ENCODE peak calls at places on chromosomes 11 and 22, in four cellular contexts. H, Z, O and B are unnamed samples. For H3K4me1, the result is how much of the 10 kb centered on the place peaks cover.

GRCh38 chr11:64870176-64870892 is 8.1 kb downstream of the EHD1 start:
- DNase-seq in Z (peak), O (no peak), H (no peak), B (peak)

GRCh38 chr11:116445108-116446047 is 327.4 kb downstream of the BUD13 start:
- DNase-seq in Z (no peak), H (peak), O (peak), B (peak)

GRCh38 chr11:6251990-6252473 is 7.6 kb upstream of the CCKBR start:
- DNase-seq in H (no peak), O (no peak), Z (peak), B (no peak)

GRCh38 chr22:20952544-20953341 is 14.3 kb upstream of the AIFM3 start:
- DNase-seq in Z (no peak), H (no peak), O (no peak), B (no peak)

GRCh38 chr11:47551086-47551485 is 1.8 kb downstream of the CELF1 start:
- DNase-seq in H (no peak), O (no peak), Z (peak), B (peak)

GRCh38 chr11:57318178-57318577 is 6.6 kb downstream of the TNKS1BP1 start:
- DNase-seq in O (no peak), H (no peak), Z (peak), B (peak)

GRCh38 chr11:117546431-117547160 is 218.9 kb downstream of the CEP164 start:
- DNase-seq in Z (no peak), H (no peak), O (no peak), B (no peak)

GRCh38 chr11:26158251-26158650 is 173.7 kb upstream of the ANO3 start:
- DNase-seq in Z (no peak), H (no peak), O (no peak), B (no peak)

GRCh38 chr11:81359476-81359875 is 1374.2 kb downstream of the FAM181B start:
- DNase-seq in O (no peak), Z (no peak), H (no peak), B (peak)

GRCh38 chr11:108289699-108290098 is 66.8 kb downstream of the ATM start:
- DNase-seq in Z (no peak), O (no peak), H (no peak), B (no peak)

GRCh38 chr11:82719316-82719715 is 14.3 kb downstream of the FAM181B start:
- DNase-seq in H (no peak), O (no peak), Z (no peak), B (peak)

GRCh38 chr11:118439656-118440055 is 3.4 kb downstream of the KMT2A start:
- DNase-seq in O (no peak), Z (no peak), H (no peak), B (no peak)

GRCh38 chr11:65915821-65916251 is 3.0 kb downstream of the C11orf68 start:
- DNase-seq in Z (peak), O (no peak), H (no peak), B (peak)

GRCh38 chr11:103863497-103863896 is 172.9 kb upstream of the DDI1 start:
- DNase-seq in O (no peak), Z (peak), H (no peak), B (no peak)

GRCh38 chr11:105862736-105863367 is 159.2 kb downstream of the MSANTD4 start:
- DNase-seq in Z (peak), H (peak), O (no peak), B (peak)

GRCh38 chr11:110373061-110373702 is 56.6 kb upstream of the FDX1 start:
- DNase-seq in O (no peak), Z (peak), H (no peak), B (no peak)

GRCh38 chr11:130912552-130912951 is 3.7 kb downstream of the SNX19 start:
- DNase-seq in O (no peak), Z (no peak), H (no peak), B (no peak)

GRCh38 chr11:30717621-30718020 is 131.5 kb upstream of the MPPED2 start:
- DNase-seq in O (no peak), H (no peak), Z (no peak), B (no peak)

GRCh38 chr11:118884613-118885274 is 1.1 kb downstream of the CXCR5 start:
- DNase-seq in H (no peak), Z (no peak), O (no peak), B (peak)

GRCh38 chr22:39522567-39523300 is 2.4 kb downstream of the ATF4 start:
- DNase-seq in H (no peak), Z (peak), O (no peak), B (no peak)

GRCh38 chr22:39526736-39527171 is 5.8 kb downstream of the RPS19BP1 start:
- DNase-seq in Z (no peak), H (no peak), O (no peak), B (peak)

GRCh38 chr22:39525658-39525975 is 5.3 kb downstream of the ATF4 start:
- DNase-seq in O (no peak), Z (no peak), H (no peak), B (no peak)

GRCh38 chr22:39524753-39525657 is 4.6 kb downstream of the ATF4 start:
- DNase-seq in H (no peak), O (no peak), Z (no peak), B (no peak)

DNA sequence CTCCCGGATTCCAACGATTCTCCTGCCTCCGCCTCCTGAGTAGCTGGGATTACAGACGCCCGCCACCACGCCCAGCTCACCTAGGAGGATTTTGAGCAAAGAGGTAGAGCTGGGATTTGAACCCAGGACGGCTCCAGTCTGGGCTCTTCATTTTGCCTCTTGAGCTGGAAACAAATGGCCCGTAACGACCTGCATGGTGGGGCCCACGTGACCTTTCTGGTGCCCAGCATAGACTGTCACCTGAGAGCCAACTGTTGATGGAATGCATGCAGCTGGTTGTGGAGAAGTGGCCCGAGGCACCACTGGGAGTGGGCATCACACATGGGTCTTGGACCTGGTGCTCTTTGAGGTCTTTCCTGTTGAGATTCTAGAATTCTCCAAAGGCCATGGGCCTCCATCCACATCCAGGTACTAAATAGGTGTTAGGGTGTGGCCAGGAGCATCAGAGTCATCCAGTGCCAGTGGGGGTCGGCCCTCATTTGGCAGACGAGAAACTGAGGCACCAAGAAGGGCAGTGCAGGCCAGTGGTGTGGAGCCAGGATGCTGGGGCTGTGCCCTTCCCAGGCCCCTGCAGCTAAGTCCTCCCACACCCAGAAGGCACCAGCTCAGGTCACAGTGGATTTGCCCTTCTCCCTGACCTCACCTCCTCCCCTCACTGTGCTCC is 3.9 kb downstream of the ATF4 start:
- DNase-seq in Z (no peak), O (no peak), H (no peak), B (no peak)
- H3K4me1 ChIP-seq in Z (under half), O (under half), H (under half), B (under half)

GRCh38 chr11:128841461-128842072 is 25.5 kb downstream of the KCNJ1 start:
- DNase-seq in O (no peak), H (no peak), Z (no peak), B (no peak)
- H3K23ac ChIP-seq in O (no peak), H (no peak), Z (no peak), B (no peak)

DNA sequence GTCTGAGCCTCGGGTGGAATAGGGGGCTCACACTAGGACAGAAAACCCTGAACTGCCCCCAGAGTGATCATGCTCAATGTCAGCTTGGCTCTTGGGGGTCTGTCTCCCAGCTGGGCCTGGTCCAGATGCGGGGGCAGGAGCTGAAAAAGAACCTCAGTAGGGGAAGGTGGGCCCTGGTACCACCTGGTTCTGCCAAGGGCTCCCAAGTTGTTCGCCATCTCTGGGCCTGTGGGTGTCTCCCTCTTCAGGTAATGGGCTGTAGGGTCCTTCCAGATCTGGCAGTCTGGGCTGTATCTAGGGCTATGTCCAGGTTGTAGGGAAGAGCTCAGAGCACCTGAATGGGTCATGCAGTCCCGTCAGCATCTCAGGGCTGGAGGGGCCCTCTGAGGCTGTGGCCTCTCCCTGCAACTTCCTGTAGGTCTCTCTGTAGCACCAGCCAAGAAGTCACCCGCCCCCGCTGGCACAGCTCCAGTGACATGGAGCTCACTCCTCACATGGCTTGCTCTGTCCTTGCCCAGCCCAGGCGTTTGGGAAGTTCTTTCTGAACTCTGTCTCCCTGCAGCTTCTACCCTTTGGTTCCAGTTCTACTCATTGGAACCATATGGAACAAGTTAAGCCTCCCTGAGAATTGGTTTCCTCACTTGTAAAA is 33.0 kb upstream of the SOX10 start:
- DNase-seq in O (no peak), Z (peak), H (no peak), B (no peak)
- H3K4me3 ChIP-seq in O (no peak), Z (no peak), H (no peak), B (no peak)

DNA sequence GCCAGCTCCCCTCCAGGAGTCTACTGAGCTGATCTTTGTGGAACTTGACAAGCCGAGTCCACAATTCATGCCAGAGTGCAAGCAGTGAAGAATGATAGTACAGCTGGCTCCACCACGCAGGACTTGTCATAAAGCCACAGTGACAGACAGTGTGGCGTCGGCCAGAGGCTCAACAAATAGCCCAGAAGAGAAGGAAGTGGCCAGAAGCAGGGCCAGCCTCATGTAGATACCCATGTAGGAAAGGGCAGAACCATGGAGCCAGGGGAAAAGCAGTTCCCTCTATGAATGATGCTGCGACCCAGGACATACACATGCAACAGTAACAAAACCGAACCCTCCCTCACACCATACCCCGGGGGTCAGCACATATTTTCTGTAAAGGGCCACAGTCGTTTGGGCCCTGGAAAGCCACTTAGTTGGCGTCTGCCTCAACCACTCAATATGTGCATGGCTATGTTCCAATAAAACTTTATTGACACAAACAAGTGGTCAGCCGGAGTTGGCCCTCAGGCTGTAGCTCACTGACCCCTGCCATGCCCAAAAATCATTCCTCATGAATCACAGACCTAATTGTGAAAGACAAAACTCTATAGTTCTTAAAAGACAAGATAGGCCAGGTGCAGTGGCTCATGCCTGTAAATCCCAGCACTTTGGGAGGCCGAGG is 161.4 kb downstream of the BRD1 start:
- DNase-seq in Z (no peak), H (no peak), O (no peak), B (no peak)
- H3K4me1 ChIP-seq in Z (under half), H (under half), O (under half), B (under half)

DNA sequence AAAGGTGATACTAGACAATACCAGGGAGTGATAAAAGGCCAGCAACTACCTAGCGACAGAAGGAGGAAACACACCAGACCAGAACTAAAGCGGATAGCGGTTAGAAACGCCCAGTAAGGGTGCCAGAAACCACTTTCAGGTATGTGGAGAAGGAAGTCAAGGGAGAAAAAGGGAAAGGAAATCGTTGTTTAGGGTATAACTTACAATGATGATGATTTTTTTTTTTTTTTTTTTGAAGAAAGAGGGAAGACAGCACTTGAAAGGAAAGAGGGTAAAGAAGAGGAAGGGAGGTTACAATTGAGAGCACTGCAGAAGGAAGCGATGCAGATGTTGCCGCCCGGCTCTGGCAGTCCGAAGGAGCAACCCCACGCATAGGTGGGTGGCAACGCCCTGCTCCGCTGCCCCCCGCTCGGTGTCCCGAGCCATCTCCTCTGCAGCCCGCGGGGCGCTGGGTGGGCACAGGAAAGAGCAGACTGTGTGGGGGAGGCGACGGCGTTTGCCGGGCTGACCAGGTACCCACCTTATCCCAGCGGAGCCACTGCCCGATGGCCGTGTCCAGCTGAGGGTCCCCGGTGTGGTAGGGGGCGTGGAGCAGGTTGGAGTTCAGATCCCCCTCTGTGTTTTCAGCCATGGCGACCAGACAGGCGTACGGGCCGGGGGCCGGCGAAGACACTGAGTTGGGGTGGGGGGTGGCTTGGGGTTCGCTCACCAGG is 546 bp downstream of the PGM2L1 start:
- DNase-seq in H (peak), Z (peak), O (no peak), B (peak)
- H3K23ac ChIP-seq in H (peak), Z (peak), O (no peak), B (peak)